ENCODE peak calls at places on chromosomes 11 and 22, in five cellular contexts. Q is activated T-cell treated with anti-CD3 and anti-CD28 coated beads, Interleukin-2, amount 50 U/mL, for 48 hours; I is BJ; Y is psoas muscle; F is EL. S is an unnamed sample.
A peak's percentile ranks its signal among the peaks of the same experiment; 100 is the strongest.

GRCh38 chr11:118239509-118239908 is 12.7 kb downstream of the MPZL3 start:
- DNase-seq in Q (no peak), F (no peak), Y (no peak), I (no peak), S (no peak)

GRCh38 chr22:20528405-20528978 is 21.1 kb downstream of the MED15 start:
- DNase-seq in F (no peak), Y (no peak), Q (no peak), I (no peak), S (no peak)

GRCh38 chr11:35237860-35238715 is 99.1 kb downstream of the CD44 start:
- DNase-seq in Y (no peak), I (no peak), Q (peak; percentile 64), F (peak; percentile 53), S (no peak)

GRCh38 chr11:77698896-77699295 is 61.3 kb upstream of the CLNS1A start:
- DNase-seq in F (peak; percentile 11), I (no peak), Q (no peak), Y (no peak), S (no peak)

GRCh38 chr11:129331217-129331616 is 44.4 kb upstream of the BARX2 start:
- DNase-seq in Q (no peak), Y (no peak), F (no peak), I (no peak), S (no peak)

GRCh38 chr11:74138572-74138971 is 32.2 kb downstream of the C2CD3 start:
- DNase-seq in F (peak; percentile 98), I (peak; percentile 97), Q (no peak), Y (no peak), S (no peak)

GRCh38 chr11:30150425-30150824 is 80.4 kb upstream of the FSHB start:
- DNase-seq in I (no peak), Y (no peak), Q (no peak), F (no peak), S (no peak)

GRCh38 chr22:35582861-35583670 is 34.1 kb downstream of the MB start:
- DNase-seq in Q (peak; percentile 69), I (no peak), F (peak; percentile 68), Y (peak; percentile 77), S (peak; percentile 85)

GRCh38 chr11:68749061-68749491 is 2.2 kb downstream of the TESMIN start:
- DNase-seq in F (no peak), Q (no peak), Y (no peak), I (no peak), S (no peak)

GRCh38 chr11:100562102-100562501 is 125.0 kb upstream of the ARHGAP42 start:
- DNase-seq in Y (no peak), I (peak; percentile 62), Q (no peak), F (peak; percentile 91), S (no peak)

GRCh38 chr11:65915101-65915820 is 3.6 kb downstream of the C11orf68 start:
- DNase-seq in Q (no peak), I (no peak), Y (no peak), F (peak; percentile 70), S (no peak)

GRCh38 chr11:95884364-95884763 is 39.5 kb downstream of the MTMR2 start:
- DNase-seq in F (peak; percentile 49), I (no peak), Y (no peak), Q (no peak), S (no peak)

GRCh38 chr11:47943721-47944554 is 36.4 kb upstream of the PTPRJ start:
- DNase-seq in Q (no peak), Y (no peak), F (no peak), I (no peak), S (no peak)

GRCh38 chr11:15988693-15989231 is 367.6 kb downstream of the SOX6 start:
- DNase-seq in F (no peak), Q (no peak), I (no peak), Y (peak; percentile 49), S (no peak)

GRCh38 chr11:57424802-57425564 is 1.9 kb downstream of the SLC43A3 start:
- DNase-seq in Y (peak; percentile 86), I (peak; percentile 44), F (peak; percentile 97), Q (peak; percentile 92), S (peak; percentile 89)

GRCh38 chr11:13595166-13595565 is 73.3 kb upstream of the FAR1 start:
- DNase-seq in Q (no peak), Y (no peak), F (peak; percentile 91), I (peak; percentile 50), S (no peak)

GRCh38 chr22:46537221-46537945 is at the start of gene CELSR1:
- DNase-seq in Q (peak; percentile 51), Y (peak; percentile 43), F (peak; percentile 41), I (no peak), S (no peak)

GRCh38 chr11:1749787-1750351 is 526 bp downstream of the IFITM10 start:
- DNase-seq in I (peak; percentile 43), Y (peak; percentile 69), Q (no peak), F (peak; percentile 75), S (no peak)

GRCh38 chr11:22752908-22753310 is 76.7 kb downstream of the SVIP start:
- DNase-seq in Y (no peak), Q (no peak), I (no peak), F (no peak), S (no peak)

GRCh38 chr11:66600219-66600923 is 7.4 kb downstream of the CCS start:
- DNase-seq in I (no peak), Y (no peak), Q (no peak), F (no peak), S (no peak)

S was measured in cardiac septum.